ENCODE peak calls at places on chromosomes 11 and 22, in four cellular contexts. W is K562, K is A549, R is HepG2. M is an unnamed sample.

GRCh38 chr22:44702479-44703219 is 645 bp downstream of the PRR5 start:
- DNase-seq in W (no peak), R (no peak), K (no peak), M (no peak)

GRCh38 chr11:63896071-63896470 is 20.9 kb downstream of the RCOR2 start:
- DNase-seq in W (peak), K (no peak), R (no peak), M (no peak)

GRCh38 chr11:121354192-121354591 is 61.6 kb downstream of the SC5D start:
- DNase-seq in K (no peak), W (no peak), R (no peak), M (no peak)

GRCh38 chr11:69074375-69074774 is 25.6 kb downstream of the TPCN2 start:
- DNase-seq in W (peak), R (no peak), K (no peak), M (no peak)

GRCh38 chr22:50671641-50672040 is 982 bp upstream of the SHANK3 start:
- DNase-seq in R (no peak), K (no peak), W (no peak), M (no peak)

GRCh38 chr11:64028398-64029115 is 7.2 kb upstream of the FLRT1 start:
- DNase-seq in R (no peak), W (peak), K (no peak), M (peak)

GRCh38 chr11:72983560-72983959 is 158.6 kb downstream of the FCHSD2 start:
- DNase-seq in K (no peak), R (no peak), W (no peak), M (no peak)

GRCh38 chr11:111696556-111696955 is 69.6 kb downstream of the PPP2R1B start:
- DNase-seq in R (no peak), K (no peak), W (no peak), M (no peak)

GRCh38 chr11:35618497-35619029 is 303 bp downstream of the FJX1 start:
- DNase-seq in R (no peak), K (peak), W (peak), M (no peak)

GRCh38 chr22:45291061-45291930 is 6.5 kb downstream of the UPK3A start:
- DNase-seq in W (no peak), R (no peak), K (no peak), M (no peak)

GRCh38 chr11:125163431-125164011 is 1.0 kb upstream of the PKNOX2 start:
- DNase-seq in W (no peak), K (no peak), R (no peak), M (peak)

GRCh38 chr11:10778217-10778970 is 27.3 kb downstream of the CTR9 start:
- DNase-seq in K (no peak), W (no peak), R (no peak), M (no peak)

GRCh38 chr11:62532096-62532495 is 14.5 kb downstream of the AHNAK start:
- DNase-seq in W (no peak), K (no peak), R (no peak), M (no peak)

GRCh38 chr11:130581631-130582030 is 133.2 kb downstream of the ADAMTS15 start:
- DNase-seq in R (no peak), K (no peak), W (no peak), M (no peak)

GRCh38 chr11:111923951-111924350 is 5.2 kb downstream of the C11orf52 start:
- DNase-seq in W (no peak), R (no peak), K (no peak), M (no peak)

GRCh38 chr11:100619484-100619883 is 67.6 kb upstream of the ARHGAP42 start:
- DNase-seq in R (no peak), K (no peak), W (no peak), M (no peak)

GRCh38 chr22:25827415-25827814 is 85.4 kb downstream of the MYO18B start:
- DNase-seq in R (no peak), K (no peak), W (no peak), M (no peak)

GRCh38 chr22:24244144-24244787 is 616 bp downstream of the GGT5 start:
- DNase-seq in R (no peak), W (no peak), K (no peak), M (no peak)

GRCh38 chr11:120339394-120339890 is 3.2 kb downstream of the ARHGEF12 start:
- DNase-seq in W (peak), K (no peak), R (peak), M (no peak)

GRCh38 chr11:2778630-2779498 is 79.1 kb upstream of the KCNQ1OT1 start:
- DNase-seq in W (peak), K (peak), R (peak), M (peak)

GRCh38 chr22:37290737-37291136 is 8.4 kb downstream of the CYTH4 start:
- DNase-seq in R (no peak), K (no peak), W (no peak), M (no peak)

GRCh38 chr11:65849366-65849765 is 8.6 kb downstream of the CFL1 start:
- DNase-seq in K (no peak), W (no peak), R (no peak), M (no peak)

GRCh38 chr22:49937758-49938564 is 19.5 kb downstream of the CRELD2 start:
- DNase-seq in K (no peak), W (no peak), R (peak), M (no peak)

GRCh38 chr11:88329563-88330250 is 7.8 kb downstream of the CTSC start:
- DNase-seq in K (no peak), R (no peak), W (no peak), M (no peak)

GRCh38 chr11:119031912-119032280 is 1.2 kb upstream of the SLC37A4 start:
- DNase-seq in W (no peak), K (no peak), R (no peak), M (no peak)

GRCh38 chr11:38687008-38687407 is 2089.0 kb upstream of the RAG2 start:
- DNase-seq in W (no peak), R (no peak), K (no peak), M (no peak)

GRCh38 chr11:16993495-16993894 is 20.7 kb downstream of the PLEKHA7 start:
- DNase-seq in W (no peak), K (no peak), R (no peak), M (no peak)

GRCh38 chr22:46637711-46638600 is 17.8 kb downstream of the GRAMD4 start:
- DNase-seq in K (no peak), R (no peak), W (no peak), M (no peak)

GRCh38 chr22:46636221-46637002 is 16.2 kb downstream of the GRAMD4 start:
- DNase-seq in K (no peak), W (no peak), R (no peak), M (no peak)

GRCh38 chr22:46633334-46633890 is 13.2 kb downstream of the GRAMD4 start:
- DNase-seq in W (no peak), R (no peak), K (no peak), M (no peak)

GRCh38 chr22:46634011-46634699 is 14.0 kb downstream of the GRAMD4 start:
- DNase-seq in R (no peak), W (no peak), K (no peak), M (no peak)

GRCh38 chr22:46635756-46636155 is 15.6 kb downstream of the GRAMD4 start:
- DNase-seq in K (no peak), R (no peak), W (peak), M (no peak)
- TF ChIP-seq RNF2 in K (no peak), R (no peak), W (no peak), M (no peak)

DNA sequence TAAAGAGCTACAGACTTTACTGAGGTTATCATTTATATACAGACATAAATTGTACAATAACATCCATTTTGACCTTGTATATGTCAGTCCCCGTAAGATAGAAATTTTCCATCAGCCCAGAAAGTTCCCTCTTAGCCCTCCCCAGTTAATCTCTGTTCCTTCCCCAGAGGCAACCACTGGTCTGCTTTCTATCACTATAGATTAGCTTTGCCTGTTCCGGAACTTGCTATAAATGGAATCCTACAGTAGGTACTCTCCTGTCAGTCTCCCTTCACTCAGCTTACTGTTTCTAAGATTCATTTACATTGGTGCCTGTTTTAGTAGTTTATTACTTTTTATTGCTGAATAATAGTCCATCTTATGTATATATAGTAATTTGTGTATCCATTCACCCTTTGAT is 54.9 kb downstream of the TSPAN18 start:
- DNase-seq in K (no peak), R (no peak), W (peak), M (no peak)
- TF ChIP-seq RNF2 in K (no peak), R (no peak), W (no peak), M (no peak)

GRCh38 chr11:123384116-123384515 is 46.0 kb upstream of the GRAMD1B start:
- DNase-seq in W (no peak), R (no peak), K (no peak), M (no peak)
- TF ChIP-seq RNF2 in W (no peak), R (no peak), K (no peak), M (no peak)

GRCh38 chr11:114774599-114775365 is 96.5 kb downstream of the NXPE2 start:
- DNase-seq in K (peak), R (peak), W (peak), M (peak)
- TF ChIP-seq RNF2 in K (no peak), R (no peak), W (no peak), M (no peak)